ENCODE peak calls at places on chromosomes 1 and 21, in seven cellular contexts. M is B cell, K is psoas muscle, N is heart left ventricle, T is coronary artery, J is left ventricle myocardium inferior, I is esophagus squamous epithelium. R is an unnamed sample.
A peak's percentile ranks its signal among the peaks of the same experiment; 100 is the strongest.

GRCh38 chr1:86541859-86542258 is 5.0 kb upstream of the CLCA4 start:
- DNase-seq in M (no peak), K (no peak), N (no peak), T (no peak), J (no peak), I (no peak), R (no peak)

GRCh38 chr1:185483647-185484450 is 166.8 kb upstream of the IVNS1ABP start:
- DNase-seq in M (no peak), K (no peak), N (no peak), T (no peak), J (no peak), I (no peak), R (no peak)

GRCh38 chr1:57889686-57890360 is 466.0 kb upstream of the DAB1 start:
- DNase-seq in M (no peak), K (no peak), N (no peak), T (no peak), J (no peak), I (no peak), R (no peak)

GRCh38 chr1:50977575-50978143 is 7.6 kb downstream of the CDKN2C start:
- DNase-seq in M (peak; percentile 48), K (peak; percentile 80), N (peak; percentile 74), T (peak; percentile 83), J (peak; percentile 76), I (no peak), R (peak; percentile 73)

GRCh38 chr21:41965045-41965444 is 11.2 kb upstream of the C2CD2 start:
- DNase-seq in M (no peak), K (no peak), N (no peak), T (no peak), J (no peak), I (no peak), R (no peak)

GRCh38 chr1:156295391-156295947 is at the start of gene GLMP:
- DNase-seq in M (peak; percentile 61), K (peak; percentile 72), N (peak; percentile 76), T (no peak), J (peak; percentile 65), I (no peak), R (peak; percentile 84)

GRCh38 chr1:229430761-229431269 is 3.1 kb downstream of the ACTA1 start:
- DNase-seq in M (peak; percentile 40), K (peak; percentile 83), N (peak; percentile 71), T (no peak), J (peak; percentile 69), I (no peak), R (peak; percentile 44)

GRCh38 chr1:112735752-112736151 is 20.6 kb upstream of the PPM1J start:
- DNase-seq in M (no peak), K (no peak), N (no peak), T (no peak), J (no peak), I (no peak), R (no peak)

GRCh38 chr1:165073402-165074007 is 283.0 kb downstream of the LMX1A start:
- DNase-seq in M (peak; percentile 4), K (no peak), N (no peak), T (no peak), J (no peak), I (no peak), R (peak; percentile 30)

GRCh38 chr21:45032977-45033705 is 41.2 kb upstream of the ADARB1 start:
- DNase-seq in M (no peak), K (no peak), N (no peak), T (no peak), J (no peak), I (no peak), R (no peak)

GRCh38 chr1:41666991-41667631 is 182.6 kb upstream of the EDN2 start:
- DNase-seq in M (peak; percentile 78), K (no peak), N (no peak), T (no peak), J (no peak), I (no peak), R (peak; percentile 78)

GRCh38 chr1:53498555-53499142 is 39.5 kb downstream of the DMRTB1 start:
- DNase-seq in M (no peak), K (no peak), N (no peak), T (no peak), J (no peak), I (no peak), R (no peak)

GRCh38 chr1:57770772-57771171 is 346.9 kb upstream of the DAB1 start:
- DNase-seq in M (peak; percentile 0), K (no peak), N (no peak), T (no peak), J (no peak), I (no peak), R (no peak)

GRCh38 chr1:11924334-11925195 is 1.7 kb downstream of the KIAA2013 start:
- DNase-seq in M (no peak), K (no peak), N (no peak), T (no peak), J (no peak), I (no peak), R (peak; percentile 66)

GRCh38 chr1:150272379-150272840 is at the start of gene C1orf54:
- DNase-seq in M (no peak), K (peak; percentile 66), N (peak; percentile 83), T (peak; percentile 84), J (peak; percentile 77), I (no peak), R (no peak)

GRCh38 chr1:45405636-45406035 is 65.4 kb upstream of the MUTYH start:
- DNase-seq in M (no peak), K (no peak), N (no peak), T (no peak), J (no peak), I (no peak), R (no peak)

GRCh38 chr1:117627562-117628165 is 21.8 kb downstream of the TENT5C start:
- DNase-seq in M (no peak), K (no peak), N (no peak), T (peak; percentile 26), J (no peak), I (no peak), R (no peak)

GRCh38 chr1:21904475-21904724 is 32.7 kb downstream of the HSPG2 start:
- DNase-seq in M (no peak), K (no peak), N (no peak), T (no peak), J (no peak), I (no peak), R (no peak)
- TF ChIP-seq CTCF in M (no peak), K (no peak), N (no peak), T (no peak), J (no peak), I (no peak), R (no peak)

DNA sequence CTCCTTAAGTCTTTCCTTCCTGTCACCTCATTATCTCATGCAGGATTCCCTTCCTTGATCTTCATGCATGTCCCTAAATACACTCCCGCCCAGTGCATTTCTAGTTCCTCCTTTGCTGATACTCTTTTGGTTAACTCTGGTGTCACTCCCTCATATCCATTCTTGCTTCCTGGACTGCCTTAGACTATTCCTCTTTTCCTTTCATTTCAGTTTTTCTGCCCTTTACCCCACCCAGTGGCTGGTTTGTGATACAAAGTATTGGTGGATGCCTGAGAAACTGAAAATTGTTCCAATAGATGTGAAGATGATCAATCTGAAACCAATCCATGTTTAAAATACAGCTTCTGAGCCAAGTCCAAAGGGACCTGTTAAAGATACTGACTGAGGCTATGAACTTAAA is 553.8 kb upstream of the CAMK1G start:
- DNase-seq in M (no peak), K (no peak), N (no peak), T (no peak), J (no peak), I (no peak), R (no peak)
- TF ChIP-seq CTCF in M (no peak), K (no peak), N (no peak), T (no peak), J (no peak), I (no peak), R (no peak)

DNA sequence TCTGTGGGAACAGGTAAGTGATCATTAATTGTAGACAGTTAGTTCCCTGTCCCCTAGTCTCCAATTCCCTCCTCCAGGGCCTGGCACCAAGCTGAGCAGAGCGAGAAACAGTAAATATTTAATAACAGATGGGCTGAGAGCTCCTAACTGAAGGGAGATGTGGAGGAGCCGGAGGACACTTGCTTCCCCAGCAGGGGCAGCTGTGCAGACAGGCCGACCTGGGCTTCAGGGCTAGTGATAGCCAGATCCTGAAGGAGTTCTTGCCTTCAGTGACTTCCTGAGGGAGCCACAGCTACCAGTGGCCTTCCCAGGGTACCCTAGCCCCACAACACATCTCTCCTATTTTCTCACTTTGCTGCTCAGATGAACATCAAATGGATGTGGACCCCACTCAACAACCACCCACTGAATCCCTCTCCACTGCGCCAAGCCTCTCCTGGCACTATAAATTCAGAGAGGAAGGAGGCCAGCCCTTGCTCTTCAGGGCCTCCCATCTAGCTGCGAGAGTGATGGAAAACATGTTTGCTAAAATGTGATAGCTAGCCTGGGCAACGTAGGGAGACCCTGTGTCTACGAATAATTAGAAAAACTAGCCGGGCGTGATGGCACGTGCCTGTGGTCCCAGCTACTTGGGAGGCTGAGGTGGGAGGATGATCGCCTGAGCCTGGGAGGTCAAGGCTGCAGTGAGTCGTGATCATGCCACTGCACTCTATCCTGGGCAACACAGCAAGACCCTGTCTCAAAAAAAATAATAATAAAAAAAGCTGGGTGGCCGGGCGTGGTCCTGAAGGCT is 26.9 kb upstream of the SYNC start:
- DNase-seq in M (no peak), K (no peak), N (no peak), T (no peak), J (no peak), I (no peak), R (no peak)
- TF ChIP-seq CTCF in M (no peak), K (no peak), N (no peak), T (no peak), J (no peak), I (no peak), R (no peak)

GRCh38 chr1:85024736-85025135 is 23.6 kb downstream of the MCOLN3 start:
- DNase-seq in M (no peak), K (no peak), N (no peak), T (no peak), J (no peak), I (no peak), R (no peak)

GRCh38 chr1:85025940-85026339 is 22.4 kb downstream of the MCOLN3 start:
- DNase-seq in M (no peak), K (no peak), N (no peak), T (no peak), J (no peak), I (no peak), R (no peak)

GRCh38 chr1:85030536-85030935 is 17.8 kb downstream of the MCOLN3 start:
- DNase-seq in M (no peak), K (no peak), N (no peak), T (no peak), J (no peak), I (no peak), R (no peak)

GRCh38 chr1:85022700-85023099 is 25.6 kb downstream of the MCOLN3 start:
- DNase-seq in M (no peak), K (no peak), N (no peak), T (no peak), J (no peak), I (no peak), R (no peak)

DNA sequence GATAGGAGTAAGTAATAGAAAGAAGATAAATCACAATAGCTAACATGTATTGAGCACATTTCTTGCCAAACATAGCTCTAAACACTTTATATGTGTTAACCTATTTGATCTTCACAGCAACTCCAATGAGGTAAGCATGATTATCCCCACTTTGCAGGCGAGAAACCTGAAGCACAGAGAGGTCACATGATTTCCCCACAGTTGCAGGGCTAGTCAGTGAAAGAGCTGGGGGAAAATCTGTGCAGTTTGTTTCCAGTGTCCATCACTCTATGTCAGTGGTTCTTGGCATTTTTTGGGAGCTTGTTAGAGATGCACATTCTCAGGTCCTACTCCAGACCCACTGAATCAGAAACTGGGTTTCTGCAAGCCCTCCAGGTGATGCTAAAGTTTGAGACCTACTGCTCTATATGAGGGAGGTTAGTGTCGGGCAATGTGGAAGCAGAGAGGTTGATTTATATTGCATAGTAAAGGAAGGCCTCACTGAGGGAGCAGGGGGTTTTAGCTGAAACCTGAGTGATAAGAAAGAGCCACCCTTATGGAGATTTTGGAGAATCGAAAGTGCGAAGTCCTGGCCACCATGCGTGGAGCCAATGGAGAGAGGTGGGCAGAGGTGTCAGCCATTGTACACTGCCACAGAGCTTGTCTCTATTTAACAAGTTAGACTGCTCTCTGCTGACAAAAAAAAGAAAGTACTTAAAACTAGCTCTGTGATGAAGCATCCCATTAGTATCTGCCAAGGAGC is 20.9 kb downstream of the MCOLN3 start:
- DNase-seq in M (peak; percentile 49), K (no peak), N (no peak), T (no peak), J (no peak), I (no peak), R (peak; percentile 20)
- TF ChIP-seq CTCF in M (peak; percentile 59), K (no peak), N (no peak), T (no peak), J (no peak), I (no peak), R (peak; percentile 40)